ENCODE peak calls at places on chromosomes 11 and 22, in ten cellular contexts. One of them, this sample, is unnamed.

GRCh38 chr22:36922097-36922608 is 8.7 kb downstream of the CSF2RB start:
- DNase-seq in GM12865: no peak
- DNase-seq in left ventricle myocardium inferior: no peak
- DNase-seq in cardiac muscle cell: no peak
- DNase-seq in prostate gland: no peak
- DNase-seq in AG04450: no peak
- DNase-seq in astrocyte of the cerebellum: no peak
- DNase-seq in A549: no peak
- DNase-seq in fibroblast of the aortic adventitia: no peak
- DNase-seq in ascending aorta: peak
- DNase-seq in this sample: no peak

GRCh38 chr11:8297781-8298440 is 34.2 kb upstream of the LMO1 start:
- DNase-seq in astrocyte of the cerebellum: no peak
- DNase-seq in fibroblast of the aortic adventitia: no peak
- DNase-seq in AG04450: no peak
- DNase-seq in left ventricle myocardium inferior: no peak
- DNase-seq in cardiac muscle cell: no peak
- DNase-seq in prostate gland: no peak
- DNase-seq in ascending aorta: peak
- DNase-seq in A549: no peak
- DNase-seq in GM12865: no peak
- DNase-seq in this sample: no peak

GRCh38 chr11:2582958-2583604 is 116.7 kb downstream of the KCNQ1OT1 start:
- DNase-seq in left ventricle myocardium inferior: peak
- DNase-seq in GM12865: no peak
- DNase-seq in A549: no peak
- DNase-seq in AG04450: no peak
- DNase-seq in fibroblast of the aortic adventitia: no peak
- DNase-seq in cardiac muscle cell: no peak
- DNase-seq in prostate gland: no peak
- DNase-seq in ascending aorta: peak
- DNase-seq in astrocyte of the cerebellum: no peak
- DNase-seq in this sample: peak

GRCh38 chr22:28034145-28034759 is 115.2 kb upstream of the PITPNB start:
- DNase-seq in A549: no peak
- DNase-seq in cardiac muscle cell: no peak
- DNase-seq in left ventricle myocardium inferior: no peak
- DNase-seq in fibroblast of the aortic adventitia: no peak
- DNase-seq in prostate gland: no peak
- DNase-seq in astrocyte of the cerebellum: no peak
- DNase-seq in GM12865: no peak
- DNase-seq in AG04450: no peak
- DNase-seq in ascending aorta: no peak
- DNase-seq in this sample: no peak

GRCh38 chr11:85167471-85167870 is 459.7 kb downstream of the DLG2 start:
- DNase-seq in ascending aorta: no peak
- DNase-seq in fibroblast of the aortic adventitia: no peak
- DNase-seq in A549: no peak
- DNase-seq in GM12865: no peak
- DNase-seq in AG04450: no peak
- DNase-seq in left ventricle myocardium inferior: no peak
- DNase-seq in astrocyte of the cerebellum: no peak
- DNase-seq in cardiac muscle cell: no peak
- DNase-seq in prostate gland: no peak
- DNase-seq in this sample: no peak

GRCh38 chr22:36958366-36958765 is 44.9 kb downstream of the CSF2RB start:
- DNase-seq in fibroblast of the aortic adventitia: no peak
- DNase-seq in GM12865: no peak
- DNase-seq in A549: no peak
- DNase-seq in left ventricle myocardium inferior: no peak
- DNase-seq in astrocyte of the cerebellum: no peak
- DNase-seq in ascending aorta: no peak
- DNase-seq in cardiac muscle cell: no peak
- DNase-seq in prostate gland: no peak
- DNase-seq in AG04450: no peak
- DNase-seq in this sample: no peak

GRCh38 chr11:70885721-70886305 is 366.6 kb downstream of the SHANK2 start:
- DNase-seq in ascending aorta: no peak
- DNase-seq in A549: no peak
- DNase-seq in prostate gland: no peak
- DNase-seq in GM12865: no peak
- DNase-seq in left ventricle myocardium inferior: no peak
- DNase-seq in cardiac muscle cell: no peak
- DNase-seq in astrocyte of the cerebellum: no peak
- DNase-seq in AG04450: no peak
- DNase-seq in fibroblast of the aortic adventitia: no peak
- DNase-seq in this sample: no peak

GRCh38 chr11:19970944-19971343 is 189.3 kb downstream of the DBX1 start:
- DNase-seq in left ventricle myocardium inferior: no peak
- DNase-seq in prostate gland: no peak
- DNase-seq in fibroblast of the aortic adventitia: no peak
- DNase-seq in ascending aorta: no peak
- DNase-seq in cardiac muscle cell: no peak
- DNase-seq in A549: no peak
- DNase-seq in astrocyte of the cerebellum: no peak
- DNase-seq in GM12865: no peak
- DNase-seq in AG04450: no peak
- DNase-seq in this sample: no peak

GRCh38 chr11:100680070-100680469 is 7.0 kb upstream of the ARHGAP42 start:
- DNase-seq in left ventricle myocardium inferior: no peak
- DNase-seq in cardiac muscle cell: peak
- DNase-seq in prostate gland: no peak
- DNase-seq in astrocyte of the cerebellum: no peak
- DNase-seq in ascending aorta: no peak
- DNase-seq in AG04450: no peak
- DNase-seq in fibroblast of the aortic adventitia: no peak
- DNase-seq in A549: no peak
- DNase-seq in GM12865: no peak
- DNase-seq in this sample: no peak

GRCh38 chr11:81270686-81271085 is 1463.0 kb downstream of the FAM181B start:
- DNase-seq in astrocyte of the cerebellum: no peak
- DNase-seq in ascending aorta: no peak
- DNase-seq in cardiac muscle cell: no peak
- DNase-seq in fibroblast of the aortic adventitia: no peak
- DNase-seq in GM12865: no peak
- DNase-seq in prostate gland: no peak
- DNase-seq in left ventricle myocardium inferior: no peak
- DNase-seq in A549: no peak
- DNase-seq in AG04450: no peak
- DNase-seq in this sample: no peak

DNA sequence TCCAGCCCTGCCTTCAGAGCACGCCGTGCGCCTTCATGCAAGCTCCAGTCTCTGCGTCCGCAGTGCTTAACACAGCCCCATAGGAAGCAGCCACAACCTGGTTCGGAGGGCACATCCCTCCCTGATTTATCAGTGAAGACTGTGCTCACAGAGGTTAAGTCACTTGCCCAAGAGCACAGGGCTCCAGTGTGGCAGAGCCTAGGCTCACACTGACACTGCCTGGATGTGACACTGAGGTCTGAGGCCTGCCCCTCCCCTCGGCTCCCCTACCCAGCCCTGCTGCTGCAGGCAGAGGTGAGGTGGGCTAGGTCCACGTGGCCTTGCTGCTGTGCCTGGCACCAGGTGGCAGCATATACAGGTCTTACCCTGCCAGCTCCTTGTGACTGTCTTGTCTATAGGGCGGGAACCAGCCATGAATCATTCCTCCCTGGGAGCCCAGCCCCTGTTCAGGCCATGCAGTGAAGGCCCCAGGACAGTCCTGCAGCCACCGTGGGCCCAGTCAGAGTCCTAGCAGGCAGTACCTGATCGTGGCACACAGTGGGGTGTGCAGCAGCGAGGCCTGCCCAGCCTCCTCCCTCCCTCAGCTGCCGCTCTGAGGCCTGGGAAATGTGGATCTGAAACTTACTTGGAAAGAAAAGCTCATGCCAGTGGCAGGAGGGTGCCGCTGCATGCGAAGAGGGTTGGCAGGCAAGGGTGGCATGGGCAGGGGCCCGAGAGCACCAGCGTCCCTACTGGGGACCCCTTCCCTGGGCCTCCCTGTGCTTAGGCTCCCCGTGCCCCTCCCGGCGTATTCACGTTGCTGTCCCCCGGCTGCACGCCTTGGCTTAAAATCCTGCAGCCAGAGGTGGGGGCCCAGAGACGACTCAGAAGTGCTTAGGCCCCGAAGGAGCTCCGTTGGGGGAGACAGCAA is 1.2 kb upstream of the CERK start:
- DNase-seq in left ventricle myocardium inferior: no peak
- DNase-seq in prostate gland: peak
- DNase-seq in GM12865: peak
- DNase-seq in A549: peak
- DNase-seq in AG04450: no peak
- DNase-seq in fibroblast of the aortic adventitia: peak
- DNase-seq in astrocyte of the cerebellum: no peak
- DNase-seq in cardiac muscle cell: no peak
- DNase-seq in ascending aorta: peak
- DNase-seq in this sample: no peak
- TF ChIP-seq CTCF in left ventricle myocardium inferior: no peak
- TF ChIP-seq CTCF in prostate gland: peak
- TF ChIP-seq CTCF in GM12865: no peak
- TF ChIP-seq CTCF in A549: peak
- TF ChIP-seq CTCF in AG04450: peak
- TF ChIP-seq CTCF in fibroblast of the aortic adventitia: peak
- TF ChIP-seq CTCF in astrocyte of the cerebellum: no peak
- TF ChIP-seq CTCF in cardiac muscle cell: no peak
- TF ChIP-seq CTCF in ascending aorta: no peak
- TF ChIP-seq CTCF in this sample: peak

GRCh38 chr11:67366546-67366945 is 6.9 kb downstream of the CLCF1 start:
- DNase-seq in AG04450: no peak
- DNase-seq in prostate gland: no peak
- DNase-seq in cardiac muscle cell: no peak
- DNase-seq in GM12865: no peak
- DNase-seq in astrocyte of the cerebellum: no peak
- DNase-seq in left ventricle myocardium inferior: no peak
- DNase-seq in A549: no peak
- DNase-seq in fibroblast of the aortic adventitia: peak
- DNase-seq in ascending aorta: no peak
- DNase-seq in this sample: no peak
- H3K4me3 ChIP-seq in AG04450: no peak
- H3K4me3 ChIP-seq in prostate gland: no peak
- H3K4me3 ChIP-seq in cardiac muscle cell: no peak
- H3K4me3 ChIP-seq in GM12865: no peak
- H3K4me3 ChIP-seq in astrocyte of the cerebellum: no peak
- H3K4me3 ChIP-seq in left ventricle myocardium inferior: no peak
- H3K4me3 ChIP-seq in A549: no peak
- H3K4me3 ChIP-seq in fibroblast of the aortic adventitia: peak
- H3K4me3 ChIP-seq in ascending aorta: no peak
- H3K4me3 ChIP-seq in this sample: no peak

DNA sequence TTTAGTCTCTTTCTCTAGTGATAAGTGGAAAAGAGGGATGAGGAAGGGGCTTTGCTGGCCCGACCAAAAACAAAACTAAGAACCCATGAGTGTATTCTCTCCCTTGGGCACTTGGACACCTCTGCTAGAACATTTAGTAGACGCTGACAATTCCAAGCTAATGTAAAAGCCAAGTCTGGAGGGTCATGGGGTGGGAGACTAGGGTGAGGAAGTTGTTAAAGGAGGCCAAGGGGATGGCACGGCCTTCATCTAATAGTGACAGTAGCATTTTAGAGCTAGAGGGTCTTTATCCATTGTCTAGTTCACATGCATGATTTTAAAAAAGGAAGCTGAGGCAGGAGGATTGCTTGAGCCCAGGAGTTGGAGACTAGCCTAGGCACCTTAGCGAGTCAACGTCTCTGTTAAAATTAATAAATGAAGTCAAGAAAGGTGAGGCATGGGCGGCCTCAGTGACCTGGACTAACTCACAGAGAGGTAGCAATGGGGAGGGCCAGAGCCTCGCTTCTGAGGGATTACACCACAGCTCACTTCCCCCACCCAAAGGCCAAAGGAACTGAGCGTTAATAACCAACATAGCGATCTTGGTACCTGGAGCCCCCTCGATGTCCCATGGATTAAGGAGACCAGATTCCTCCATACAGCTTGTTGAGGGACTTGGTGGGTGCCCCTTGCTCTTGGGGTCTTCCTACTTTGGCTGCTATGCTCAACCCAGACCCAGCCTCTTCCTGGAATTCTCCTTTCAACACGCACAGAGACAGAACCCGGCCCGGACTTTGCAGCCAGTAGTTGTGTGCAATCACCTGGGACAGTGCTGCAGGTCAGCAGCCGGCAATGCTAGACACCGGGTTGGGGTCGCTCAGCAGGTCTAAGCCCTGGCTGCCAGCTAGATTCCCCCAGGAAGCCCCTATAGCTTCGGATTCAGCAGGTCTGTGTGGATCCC is 70.4 kb downstream of the BCR start:
- DNase-seq in prostate gland: no peak
- DNase-seq in ascending aorta: no peak
- DNase-seq in fibroblast of the aortic adventitia: no peak
- DNase-seq in A549: no peak
- DNase-seq in AG04450: no peak
- DNase-seq in astrocyte of the cerebellum: no peak
- DNase-seq in cardiac muscle cell: no peak
- DNase-seq in left ventricle myocardium inferior: no peak
- DNase-seq in GM12865: no peak
- DNase-seq in this sample: no peak
- TF ChIP-seq CTCF in prostate gland: no peak
- TF ChIP-seq CTCF in ascending aorta: no peak
- TF ChIP-seq CTCF in fibroblast of the aortic adventitia: no peak
- TF ChIP-seq CTCF in A549: no peak
- TF ChIP-seq CTCF in AG04450: no peak
- TF ChIP-seq CTCF in astrocyte of the cerebellum: no peak
- TF ChIP-seq CTCF in cardiac muscle cell: no peak
- TF ChIP-seq CTCF in left ventricle myocardium inferior: no peak
- TF ChIP-seq CTCF in GM12865: no peak
- TF ChIP-seq CTCF in this sample: no peak

GRCh38 chr11:67271212-67271547 is 4.9 kb downstream of the GRK2 start:
- DNase-seq in astrocyte of the cerebellum: no peak
- DNase-seq in left ventricle myocardium inferior: no peak
- DNase-seq in ascending aorta: peak
- DNase-seq in AG04450: no peak
- DNase-seq in cardiac muscle cell: no peak
- DNase-seq in A549: no peak
- DNase-seq in prostate gland: no peak
- DNase-seq in fibroblast of the aortic adventitia: no peak
- DNase-seq in GM12865: no peak
- DNase-seq in this sample: no peak

GRCh38 chr11:67270256-67271211 is 4.3 kb downstream of the GRK2 start:
- DNase-seq in astrocyte of the cerebellum: no peak
- DNase-seq in prostate gland: no peak
- DNase-seq in A549: no peak
- DNase-seq in fibroblast of the aortic adventitia: no peak
- DNase-seq in ascending aorta: peak
- DNase-seq in left ventricle myocardium inferior: no peak
- DNase-seq in GM12865: no peak
- DNase-seq in cardiac muscle cell: no peak
- DNase-seq in AG04450: no peak
- DNase-seq in this sample: peak

GRCh38 chr11:67268684-67269268 is 2.5 kb downstream of the GRK2 start:
- DNase-seq in fibroblast of the aortic adventitia: no peak
- DNase-seq in A549: no peak
- DNase-seq in ascending aorta: no peak
- DNase-seq in astrocyte of the cerebellum: no peak
- DNase-seq in prostate gland: no peak
- DNase-seq in cardiac muscle cell: no peak
- DNase-seq in GM12865: no peak
- DNase-seq in left ventricle myocardium inferior: no peak
- DNase-seq in AG04450: no peak
- DNase-seq in this sample: peak

GRCh38 chr11:67268036-67268683 is 1.9 kb downstream of the GRK2 start:
- DNase-seq in prostate gland: no peak
- DNase-seq in AG04450: no peak
- DNase-seq in A549: no peak
- DNase-seq in astrocyte of the cerebellum: no peak
- DNase-seq in cardiac muscle cell: no peak
- DNase-seq in GM12865: peak
- DNase-seq in ascending aorta: peak
- DNase-seq in left ventricle myocardium inferior: no peak
- DNase-seq in fibroblast of the aortic adventitia: no peak
- DNase-seq in this sample: no peak

GRCh38 chr11:67269401-67270255 is 3.4 kb downstream of the GRK2 start:
- DNase-seq in cardiac muscle cell: no peak
- DNase-seq in AG04450: no peak
- DNase-seq in ascending aorta: no peak
- DNase-seq in A549: no peak
- DNase-seq in prostate gland: no peak
- DNase-seq in left ventricle myocardium inferior: no peak
- DNase-seq in GM12865: no peak
- DNase-seq in fibroblast of the aortic adventitia: no peak
- DNase-seq in astrocyte of the cerebellum: no peak
- DNase-seq in this sample: no peak
- H3K4me3 ChIP-seq in cardiac muscle cell: no peak
- H3K4me3 ChIP-seq in AG04450: peak
- H3K4me3 ChIP-seq in ascending aorta: peak
- H3K4me3 ChIP-seq in A549: no peak
- H3K4me3 ChIP-seq in prostate gland: peak
- H3K4me3 ChIP-seq in left ventricle myocardium inferior: peak
- H3K4me3 ChIP-seq in GM12865: peak
- H3K4me3 ChIP-seq in fibroblast of the aortic adventitia: peak
- H3K4me3 ChIP-seq in astrocyte of the cerebellum: peak
- H3K4me3 ChIP-seq in this sample: peak